ENCODE peak calls at places on chromosomes 1 and 21, in ten cellular contexts. A is progenitor cell of endocrine pancreas, U is NCI-H1105, G is GM23248, S is DMS 273 treated with DMSO at 0.1 percent for 48 hours, W is Ammon's horn, J is heart left ventricle, R is omental fat pad, V is amniotic stem cell, C is EH. T is an unnamed sample.

GRCh38 chr1:33670567-33670966 is 193.3 kb upstream of the HMGB4 start:
- DNase-seq in V (no peak), W (no peak), C (no peak), A (no peak), S (no peak), R (no peak), U (no peak), G (no peak), J (no peak), T (no peak)

GRCh38 chr1:91885331-91885715 is 628 bp downstream of the TGFBR3 start:
- DNase-seq in W (peak), V (no peak), C (peak), A (no peak), U (no peak), R (no peak), J (peak), S (no peak), G (peak), T (peak)

GRCh38 chr1:7478142-7478796 is 292.8 kb upstream of the VAMP3 start:
- DNase-seq in J (no peak), A (no peak), W (peak), C (no peak), V (no peak), G (no peak), U (no peak), R (no peak), S (no peak), T (no peak)

GRCh38 chr1:64242895-64243756 is 39.7 kb downstream of the UBE2U start:
- DNase-seq in A (no peak), U (peak), S (peak), G (peak), C (peak), J (no peak), V (no peak), W (peak), R (no peak), T (no peak)

GRCh38 chr1:54052470-54052933 is 502 bp downstream of the TMEM59 start:
- DNase-seq in A (peak), S (peak), G (peak), W (peak), U (peak), C (peak), V (no peak), R (no peak), J (no peak), T (no peak)

GRCh38 chr1:174726167-174726879 is 273.4 kb upstream of the CACYBP start:
- DNase-seq in G (peak), J (no peak), R (no peak), W (peak), C (peak), S (no peak), U (no peak), A (no peak), V (peak), T (no peak)

GRCh38 chr1:3641046-3641760 is 8.7 kb downstream of the WRAP73 start:
- DNase-seq in V (no peak), S (no peak), U (no peak), C (no peak), J (no peak), W (no peak), R (no peak), G (no peak), A (no peak), T (no peak)

GRCh38 chr1:43799656-43800629 is 92.6 kb downstream of the ST3GAL3 start:
- DNase-seq in A (no peak), R (no peak), U (no peak), C (peak), V (no peak), W (no peak), S (no peak), J (no peak), G (peak), T (no peak)

GRCh38 chr21:30831194-30831765 is 1.7 kb upstream of the KRTAP7-1 start:
- DNase-seq in U (no peak), J (no peak), R (no peak), C (no peak), V (no peak), A (no peak), W (no peak), S (no peak), G (peak), T (no peak)

GRCh38 chr1:62370594-62370993 is 51.4 kb upstream of the KANK4 start:
- DNase-seq in J (no peak), C (no peak), W (no peak), U (no peak), V (no peak), S (no peak), G (no peak), A (no peak), R (no peak), T (no peak)

GRCh38 chr1:98426092-98426491 is 235.4 kb upstream of the SNX7 start:
- DNase-seq in C (no peak), V (no peak), S (no peak), U (no peak), R (no peak), A (no peak), W (no peak), J (no peak), G (no peak), T (no peak)

GRCh38 chr1:54219688-54220003 is 19.7 kb downstream of the MRPL37 start:
- DNase-seq in R (no peak), V (no peak), S (no peak), U (no peak), C (no peak), J (no peak), G (no peak), A (no peak), W (no peak), T (no peak)

GRCh38 chr1:22208265-22208972 is 65.5 kb upstream of the WNT4 start:
- DNase-seq in J (no peak), V (no peak), C (no peak), U (no peak), S (no peak), G (no peak), A (no peak), W (no peak), R (no peak), T (no peak)

GRCh38 chr1:201528631-201529260 is 10.2 kb upstream of the NAV1 start:
- DNase-seq in W (no peak), S (no peak), V (no peak), R (no peak), G (peak), A (no peak), J (no peak), U (no peak), C (peak), T (no peak)

GRCh38 chr1:230141002-230141648 is 74.1 kb downstream of the GALNT2 start:
- DNase-seq in G (peak), V (no peak), J (no peak), S (no peak), R (no peak), A (no peak), U (no peak), C (peak), W (no peak), T (no peak)

GRCh38 chr21:35475006-35475405 is 425.9 kb upstream of the RUNX1 start:
- DNase-seq in R (no peak), G (peak), C (peak), A (no peak), J (no peak), W (peak), U (no peak), S (no peak), V (no peak), T (no peak)

GRCh38 chr1:42046772-42047552 is 106.2 kb upstream of the GUCA2B start:
- DNase-seq in V (no peak), C (no peak), U (peak), R (no peak), G (no peak), J (no peak), S (no peak), A (no peak), W (no peak), T (no peak)